ENCODE peak calls at places on chromosomes 16 and 17, in five cellular contexts. B is A549, W is lower leg skin, X is HepG2, G is prostate gland. Q is an unnamed sample.

GRCh38 chr17:59826741-59827453 is 65.8 kb downstream of the TUBD1 start:
- DNase-seq in B (no peak), W (no peak), G (no peak), X (no peak), Q (no peak)

GRCh38 chr17:50144845-50145531 is 5.5 kb downstream of the PPP1R9B start:
- DNase-seq in X (no peak), G (no peak), B (no peak), W (no peak), Q (no peak)

GRCh38 chr16:27232061-27232841 is 28.9 kb downstream of the KDM8 start:
- DNase-seq in X (no peak), W (no peak), B (no peak), G (no peak), Q (no peak)

GRCh38 chr17:7466644-7467341 is 12.6 kb downstream of the ZBTB4 start:
- DNase-seq in W (no peak), G (no peak), X (no peak), B (no peak), Q (peak; percentile 66)

GRCh38 chr16:971582-971905 is 760 bp upstream of the LMF1 start:
- DNase-seq in B (no peak), W (no peak), X (no peak), G (no peak), Q (no peak)

GRCh38 chr16:15650019-15650697 is at the start of gene NDE1:
- DNase-seq in X (peak; percentile 93), B (peak; percentile 87), G (peak; percentile 95), W (peak; percentile 91), Q (peak; percentile 91)

GRCh38 chr17:82972836-82973372 is 106.5 kb upstream of the METRNL start:
- DNase-seq in X (no peak), G (no peak), W (no peak), B (no peak), Q (no peak)

GRCh38 chr16:9499921-9500593 is 408.6 kb downstream of the HAPSTR1 start:
- DNase-seq in X (no peak), W (no peak), B (no peak), G (no peak), Q (no peak)

GRCh38 chr16:78396046-78396445 is 296.6 kb downstream of the WWOX start:
- DNase-seq in B (peak; percentile 13), X (no peak), W (no peak), G (no peak), Q (no peak)

GRCh38 chr17:2484876-2485275 is 26.8 kb downstream of the METTL16 start:
- DNase-seq in B (no peak), X (no peak), W (peak; percentile 34), G (peak; percentile 23), Q (peak; percentile 8)

GRCh38 chr17:27914382-27914781 is 21.2 kb upstream of the LYRM9 start:
- DNase-seq in W (no peak), B (no peak), X (no peak), G (no peak), Q (no peak)

GRCh38 chr17:34357398-34357797 is 1.1 kb downstream of the CCL13 start:
- DNase-seq in B (no peak), G (no peak), X (no peak), W (no peak), Q (no peak)

GRCh38 chr17:70310251-70310672 is 140.9 kb downstream of the KCNJ2 start:
- DNase-seq in B (no peak), G (no peak), W (no peak), X (no peak), Q (no peak)

GRCh38 chr17:43418441-43419374 is 19.9 kb downstream of the ARL4D start:
- DNase-seq in G (peak; percentile 59), X (peak; percentile 56), B (peak; percentile 88), W (peak; percentile 76), Q (peak; percentile 27)

GRCh38 chr16:48603647-48604376 is 6.2 kb downstream of the N4BP1 start:
- DNase-seq in G (no peak), B (no peak), X (no peak), W (no peak), Q (no peak)

GRCh38 chr17:77498056-77498785 is 357.5 kb downstream of the SEC14L1 start:
- DNase-seq in W (no peak), G (no peak), B (no peak), X (no peak), Q (no peak)
- TF ChIP-seq POLR2A in W (no peak), G (no peak), B (no peak), X (peak; percentile 22), Q (no peak)

GRCh38 chr16:29696881-29697331 is 17.9 kb downstream of the QPRT start:
- DNase-seq in X (no peak), G (no peak), B (no peak), W (no peak), Q (no peak)

GRCh38 chr16:29698484-29699323 is 19.7 kb downstream of the QPRT start:
- DNase-seq in X (no peak), B (no peak), G (no peak), W (no peak), Q (no peak)

GRCh38 chr16:29697391-29697790 is 18.4 kb downstream of the QPRT start:
- DNase-seq in B (no peak), W (no peak), G (no peak), X (no peak), Q (no peak)

GRCh38 chr16:29699324-29700219 is 20.6 kb downstream of the QPRT start:
- DNase-seq in B (no peak), G (no peak), W (no peak), X (no peak), Q (no peak)

GRCh38 chr16:29698042-29698441 is 19.1 kb downstream of the QPRT start:
- DNase-seq in G (no peak), X (no peak), W (no peak), B (no peak), Q (no peak)
- TF ChIP-seq POLR2A in G (no peak), X (peak; percentile 47), W (no peak), B (no peak), Q (no peak)

DNA sequence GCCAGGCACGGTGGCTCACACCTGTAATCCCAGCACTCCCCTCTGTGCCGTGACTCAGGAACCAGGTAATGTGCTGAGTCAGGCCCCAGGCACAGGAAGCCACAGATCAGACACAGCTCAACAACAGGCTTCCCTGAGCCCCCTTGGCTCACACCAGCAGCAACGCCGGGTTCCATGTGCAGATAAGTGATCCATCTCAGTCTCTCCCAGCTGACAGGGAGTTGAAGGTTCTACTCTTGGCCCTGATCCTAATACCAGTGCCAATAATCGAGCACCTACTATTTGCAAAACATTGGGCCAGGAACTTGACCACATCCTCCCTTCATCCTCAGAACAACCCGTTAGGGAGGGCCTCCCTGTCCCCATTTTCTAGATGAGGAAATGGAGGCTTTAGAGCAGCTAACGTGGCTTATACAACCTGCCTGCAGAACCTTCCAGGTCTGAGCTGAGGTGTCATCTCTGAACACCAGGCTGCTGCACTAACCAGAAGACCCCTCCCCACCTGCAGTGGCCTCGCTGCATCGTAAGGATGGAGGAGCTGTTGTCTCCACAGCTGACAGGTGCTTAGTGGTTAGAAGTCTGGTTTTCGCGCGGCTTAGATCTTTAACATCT is 64.8 kb upstream of the AMZ2 start:
- DNase-seq in G (no peak), W (no peak), B (no peak), X (peak; percentile 38), Q (no peak)
- TF ChIP-seq POLR2A in G (no peak), W (no peak), B (no peak), X (no peak), Q (no peak)

GRCh38 chr17:15885770-15886169 is 59.2 kb upstream of the ADORA2B start:
- DNase-seq in X (no peak), W (no peak), B (no peak), G (no peak), Q (no peak)

GRCh38 chr17:15884731-15885130 is 60.2 kb upstream of the ADORA2B start:
- DNase-seq in G (no peak), B (no peak), X (no peak), W (no peak), Q (no peak)

GRCh38 chr17:15882777-15883176 is 62.2 kb upstream of the ADORA2B start:
- DNase-seq in G (no peak), B (no peak), X (no peak), W (no peak), Q (no peak)

GRCh38 chr17:15882058-15882720 is 62.7 kb upstream of the ADORA2B start:
- DNase-seq in X (peak; percentile 49), W (no peak), G (no peak), B (no peak), Q (no peak)

GRCh38 chr17:15883617-15884111 is 61.3 kb upstream of the ADORA2B start:
- DNase-seq in X (no peak), W (no peak), B (peak; percentile 58), G (no peak), Q (no peak)
- TF ChIP-seq POLR2A in X (no peak), W (no peak), B (no peak), G (no peak), Q (no peak)

DNA sequence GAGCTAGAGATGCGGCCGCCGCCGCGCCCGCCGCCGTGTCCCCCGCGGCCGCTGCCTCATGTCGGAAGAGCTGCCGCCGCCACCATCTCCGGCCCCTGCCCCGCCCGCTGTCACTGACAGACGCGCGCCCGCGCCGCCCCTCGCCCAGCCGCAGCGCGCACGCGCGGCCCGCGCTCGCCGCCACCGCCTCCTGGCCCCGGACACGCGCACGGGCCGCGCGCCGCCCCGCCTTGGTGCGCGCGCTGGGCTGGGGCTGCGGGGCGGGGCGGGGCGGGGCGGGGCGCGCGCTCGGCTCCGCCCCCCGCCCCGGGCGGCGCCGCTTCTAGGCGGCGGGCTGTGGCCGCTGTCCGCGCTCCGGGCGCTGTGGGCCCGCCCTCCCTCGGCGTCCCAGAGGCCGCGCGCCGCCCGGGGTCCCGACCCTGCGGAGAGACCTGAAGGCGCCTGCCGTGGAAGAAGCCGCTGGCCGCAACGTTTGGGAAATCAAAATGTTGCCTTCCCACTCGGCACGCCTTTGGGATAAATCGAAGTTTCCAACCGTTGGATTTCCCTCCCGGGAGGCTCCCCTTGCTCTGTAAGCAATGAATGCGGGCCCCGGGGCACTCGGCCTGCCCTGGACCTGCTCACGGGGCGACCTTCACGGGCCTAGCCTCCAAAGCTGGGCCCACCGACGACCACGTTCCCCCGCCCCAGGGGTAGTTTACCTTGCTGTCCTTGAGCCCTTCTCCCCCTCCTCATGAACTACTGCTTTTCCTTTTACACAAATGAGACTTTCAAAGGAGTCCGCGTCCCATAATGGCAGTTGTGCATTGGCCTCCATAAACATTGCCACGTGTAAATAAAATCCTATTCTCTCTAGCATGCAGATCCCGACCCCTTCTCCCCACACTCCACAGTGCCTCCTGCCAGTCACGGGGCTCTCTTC is at the start of gene ADCY9:
- DNase-seq in X (peak; percentile 50), B (peak; percentile 69), W (peak; percentile 42), G (peak; percentile 75), Q (peak; percentile 87)
- TF ChIP-seq POLR2A in X (peak; percentile 71), B (peak; percentile 73), W (no peak), G (peak; percentile 32), Q (peak; percentile 67)

DNA sequence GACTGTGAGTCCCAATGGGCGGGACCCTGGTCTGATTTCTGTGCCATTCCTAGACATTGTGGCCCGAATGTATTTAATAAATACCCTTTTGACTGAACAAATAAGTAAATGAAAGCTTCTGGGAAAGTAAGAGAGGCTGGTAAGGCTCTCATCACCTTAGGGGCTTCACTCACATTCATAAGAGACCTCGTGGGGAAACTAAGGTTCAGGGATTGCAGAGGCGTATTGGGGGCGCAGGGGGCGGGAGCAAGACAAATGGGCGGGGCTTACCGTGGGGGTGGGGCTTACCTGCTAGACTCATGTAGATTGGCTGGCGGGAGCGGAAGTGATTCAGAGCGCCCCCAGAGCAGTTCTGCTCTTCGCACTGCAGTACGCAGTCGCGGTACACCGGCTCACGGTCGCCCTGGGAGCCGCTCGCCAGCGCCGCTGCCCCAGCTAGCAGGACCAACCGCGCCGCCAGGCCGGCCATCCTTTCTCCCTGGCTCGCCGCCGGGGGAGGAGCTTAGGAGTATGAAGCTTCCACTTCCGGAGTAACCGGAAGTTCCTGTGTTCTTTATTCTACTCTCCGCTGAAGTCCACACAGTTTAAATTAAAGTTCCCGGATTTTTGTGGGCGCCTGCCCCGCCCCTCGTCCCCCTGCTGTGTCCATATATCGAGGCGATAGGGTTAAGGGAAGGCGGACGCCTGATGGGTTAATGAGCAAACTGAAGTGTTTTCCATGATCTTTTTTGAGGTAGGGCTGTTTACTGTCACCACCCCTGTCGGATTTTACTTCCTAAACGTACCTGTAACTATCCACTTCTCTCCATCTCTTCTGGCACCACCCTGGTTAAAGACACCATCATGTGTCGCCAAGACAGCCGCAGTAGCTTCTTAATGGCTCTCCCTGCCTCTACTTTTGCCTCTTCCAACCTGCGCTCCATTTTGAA is at the start of gene PGAP3:
- DNase-seq in B (peak; percentile 96), W (peak; percentile 72), G (peak; percentile 77), X (peak; percentile 95), Q (peak; percentile 87)
- TF ChIP-seq POLR2A in B (peak; percentile 66), W (no peak), G (peak; percentile 54), X (peak; percentile 78), Q (no peak)